ENCODE peak calls at places on chromosomes 3 and 15, in eight cellular contexts. One of them, this sample, is unnamed. For H3K4me1, the result is how much of the 10 kb centered on the place peaks cover.

GRCh38 chr3:114764056-114764492 is 383.0 kb downstream of the ZBTB20 start:
- DNase-seq in A549: no peak
- DNase-seq in GM12878: no peak
- DNase-seq in body of pancreas: no peak
- DNase-seq in IMR-90: peak
- DNase-seq in heart left ventricle: no peak
- DNase-seq in sigmoid colon: no peak
- DNase-seq in HepG2: peak
- DNase-seq in this sample: no peak

GRCh38 chr15:44726136-44726535 is 10.2 kb upstream of the TRIM69 start:
- DNase-seq in A549: no peak
- DNase-seq in GM12878: no peak
- DNase-seq in body of pancreas: no peak
- DNase-seq in IMR-90: no peak
- DNase-seq in heart left ventricle: no peak
- DNase-seq in sigmoid colon: no peak
- DNase-seq in HepG2: no peak
- DNase-seq in this sample: no peak

GRCh38 chr3:135103913-135104312 is 308.9 kb downstream of the EPHB1 start:
- DNase-seq in A549: no peak
- DNase-seq in GM12878: no peak
- DNase-seq in body of pancreas: no peak
- DNase-seq in IMR-90: no peak
- DNase-seq in heart left ventricle: no peak
- DNase-seq in sigmoid colon: peak
- DNase-seq in HepG2: no peak
- DNase-seq in this sample: no peak

GRCh38 chr15:74614744-74615312 is 808 bp upstream of the CLK3 start:
- DNase-seq in A549: peak
- DNase-seq in GM12878: peak
- DNase-seq in body of pancreas: peak
- DNase-seq in IMR-90: peak
- DNase-seq in heart left ventricle: peak
- DNase-seq in sigmoid colon: peak
- DNase-seq in HepG2: no peak
- DNase-seq in this sample: no peak

GRCh38 chr3:27641271-27641670 is 80.9 kb downstream of the EOMES start:
- DNase-seq in A549: no peak
- DNase-seq in GM12878: no peak
- DNase-seq in body of pancreas: no peak
- DNase-seq in IMR-90: no peak
- DNase-seq in heart left ventricle: no peak
- DNase-seq in sigmoid colon: no peak
- DNase-seq in HepG2: no peak
- DNase-seq in this sample: no peak

GRCh38 chr3:152830245-152830644 is 4.7 kb upstream of the P2RY1 start:
- DNase-seq in A549: no peak
- DNase-seq in GM12878: no peak
- DNase-seq in body of pancreas: no peak
- DNase-seq in IMR-90: no peak
- DNase-seq in heart left ventricle: no peak
- DNase-seq in sigmoid colon: no peak
- DNase-seq in HepG2: no peak
- DNase-seq in this sample: no peak

GRCh38 chr3:23183731-23184130 is 19.4 kb upstream of the UBE2E2 start:
- DNase-seq in A549: peak
- DNase-seq in GM12878: no peak
- DNase-seq in body of pancreas: peak
- DNase-seq in IMR-90: peak
- DNase-seq in heart left ventricle: no peak
- DNase-seq in sigmoid colon: no peak
- DNase-seq in HepG2: peak
- DNase-seq in this sample: no peak

GRCh38 chr15:89122532-89123525 is 34.6 kb downstream of the ABHD2 start:
- DNase-seq in A549: no peak
- DNase-seq in GM12878: no peak
- DNase-seq in body of pancreas: no peak
- DNase-seq in IMR-90: peak
- DNase-seq in heart left ventricle: no peak
- DNase-seq in sigmoid colon: no peak
- DNase-seq in HepG2: no peak
- DNase-seq in this sample: no peak

GRCh38 chr3:52004158-52004787 is 8.6 kb upstream of the RPL29 start:
- DNase-seq in A549: no peak
- DNase-seq in GM12878: no peak
- DNase-seq in body of pancreas: no peak
- DNase-seq in IMR-90: peak
- DNase-seq in heart left ventricle: peak
- DNase-seq in sigmoid colon: no peak
- DNase-seq in HepG2: peak
- DNase-seq in this sample: peak

GRCh38 chr3:58355174-58355573 is 22.5 kb downstream of the PXK start:
- DNase-seq in A549: no peak
- DNase-seq in GM12878: no peak
- DNase-seq in body of pancreas: no peak
- DNase-seq in IMR-90: no peak
- DNase-seq in heart left ventricle: no peak
- DNase-seq in sigmoid colon: no peak
- DNase-seq in HepG2: no peak
- DNase-seq in this sample: no peak

GRCh38 chr15:85839637-85840036 is 44.9 kb upstream of the KLHL25 start:
- DNase-seq in A549: no peak
- DNase-seq in GM12878: no peak
- DNase-seq in body of pancreas: no peak
- DNase-seq in IMR-90: no peak
- DNase-seq in heart left ventricle: no peak
- DNase-seq in sigmoid colon: no peak
- DNase-seq in HepG2: no peak
- DNase-seq in this sample: no peak

GRCh38 chr15:77985931-77986480 is 91.5 kb downstream of the TBC1D2B start:
- DNase-seq in A549: no peak
- DNase-seq in GM12878: no peak
- DNase-seq in body of pancreas: no peak
- DNase-seq in IMR-90: no peak
- DNase-seq in heart left ventricle: no peak
- DNase-seq in sigmoid colon: peak
- DNase-seq in HepG2: no peak
- DNase-seq in this sample: no peak

GRCh38 chr3:17730318-17730967 is 12.0 kb downstream of the TBC1D5 start:
- DNase-seq in A549: no peak
- DNase-seq in GM12878: no peak
- DNase-seq in body of pancreas: peak
- DNase-seq in IMR-90: peak
- DNase-seq in heart left ventricle: no peak
- DNase-seq in sigmoid colon: no peak
- DNase-seq in HepG2: peak
- DNase-seq in this sample: no peak

GRCh38 chr3:40971191-40972168 is 227.8 kb upstream of the CTNNB1 start:
- DNase-seq in A549: peak
- DNase-seq in GM12878: peak
- DNase-seq in body of pancreas: peak
- DNase-seq in IMR-90: peak
- DNase-seq in heart left ventricle: peak
- DNase-seq in sigmoid colon: peak
- DNase-seq in HepG2: peak
- DNase-seq in this sample: peak

GRCh38 chr3:117144832-117145231 is 435.3 kb downstream of the TUSC7 start:
- DNase-seq in A549: no peak
- DNase-seq in GM12878: no peak
- DNase-seq in body of pancreas: no peak
- DNase-seq in IMR-90: peak
- DNase-seq in heart left ventricle: no peak
- DNase-seq in sigmoid colon: no peak
- DNase-seq in HepG2: no peak
- DNase-seq in this sample: no peak

GRCh38 chr3:197345381-197345780 is 47.0 kb upstream of the DLG1 start:
- DNase-seq in A549: no peak
- DNase-seq in GM12878: no peak
- DNase-seq in body of pancreas: no peak
- DNase-seq in IMR-90: no peak
- DNase-seq in heart left ventricle: no peak
- DNase-seq in sigmoid colon: no peak
- DNase-seq in HepG2: no peak
- DNase-seq in this sample: no peak

GRCh38 chr15:98651581-98652220 is 3.4 kb downstream of the IGF1R start:
- DNase-seq in A549: peak
- DNase-seq in GM12878: no peak
- DNase-seq in body of pancreas: no peak
- DNase-seq in IMR-90: peak
- DNase-seq in heart left ventricle: no peak
- DNase-seq in sigmoid colon: no peak
- DNase-seq in HepG2: no peak
- DNase-seq in this sample: no peak

GRCh38 chr3:197547618-197548017 is 8.2 kb downstream of the BDH1 start:
- DNase-seq in A549: no peak
- DNase-seq in GM12878: no peak
- DNase-seq in body of pancreas: peak
- DNase-seq in IMR-90: no peak
- DNase-seq in heart left ventricle: no peak
- DNase-seq in sigmoid colon: no peak
- DNase-seq in HepG2: peak
- DNase-seq in this sample: no peak

GRCh38 chr3:11091088-11091590 is 63.2 kb upstream of the HRH1 start:
- DNase-seq in A549: no peak
- DNase-seq in GM12878: no peak
- DNase-seq in body of pancreas: no peak
- DNase-seq in IMR-90: peak
- DNase-seq in heart left ventricle: no peak
- DNase-seq in sigmoid colon: peak
- DNase-seq in HepG2: no peak
- DNase-seq in this sample: peak

GRCh38 chr15:76312540-76313174 is 1.4 kb upstream of the ETFA start:
- DNase-seq in A549: peak
- DNase-seq in GM12878: no peak
- DNase-seq in body of pancreas: no peak
- DNase-seq in IMR-90: peak
- DNase-seq in heart left ventricle: no peak
- DNase-seq in sigmoid colon: no peak
- DNase-seq in HepG2: peak
- DNase-seq in this sample: no peak

GRCh38 chr15:76309561-76310330 is 1.5 kb downstream of the ETFA start:
- DNase-seq in A549: no peak
- DNase-seq in GM12878: no peak
- DNase-seq in body of pancreas: no peak
- DNase-seq in IMR-90: no peak
- DNase-seq in heart left ventricle: peak
- DNase-seq in sigmoid colon: no peak
- DNase-seq in HepG2: no peak
- DNase-seq in this sample: no peak

GRCh38 chr15:76313731-76314130 is 2.5 kb upstream of the ETFA start:
- DNase-seq in A549: peak
- DNase-seq in GM12878: no peak
- DNase-seq in body of pancreas: no peak
- DNase-seq in IMR-90: no peak
- DNase-seq in heart left ventricle: peak
- DNase-seq in sigmoid colon: no peak
- DNase-seq in HepG2: no peak
- DNase-seq in this sample: no peak

GRCh38 chr15:76310470-76311070 is 699 bp downstream of the ETFA start:
- DNase-seq in A549: no peak
- DNase-seq in GM12878: no peak
- DNase-seq in body of pancreas: no peak
- DNase-seq in IMR-90: no peak
- DNase-seq in heart left ventricle: no peak
- DNase-seq in sigmoid colon: no peak
- DNase-seq in HepG2: no peak
- DNase-seq in this sample: peak

GRCh38 chr15:76311071-76311956 is at the start of gene ETFA:
- DNase-seq in A549: peak
- DNase-seq in GM12878: peak
- DNase-seq in body of pancreas: peak
- DNase-seq in IMR-90: peak
- DNase-seq in heart left ventricle: peak
- DNase-seq in sigmoid colon: peak
- DNase-seq in HepG2: peak
- DNase-seq in this sample: peak
- TF ChIP-seq POLR2A in A549: peak
- TF ChIP-seq POLR2A in GM12878: peak
- TF ChIP-seq POLR2A in body of pancreas: peak
- TF ChIP-seq POLR2A in IMR-90: peak
- TF ChIP-seq POLR2A in heart left ventricle: peak
- TF ChIP-seq POLR2A in sigmoid colon: peak
- TF ChIP-seq POLR2A in HepG2: peak
- TF ChIP-seq POLR2A in this sample: peak

GRCh38 chr3:159077860-159078259 is 276.0 kb downstream of the MFSD1 start:
- DNase-seq in A549: no peak
- DNase-seq in GM12878: no peak
- DNase-seq in body of pancreas: no peak
- DNase-seq in IMR-90: peak
- DNase-seq in heart left ventricle: no peak
- DNase-seq in sigmoid colon: no peak
- DNase-seq in HepG2: no peak
- DNase-seq in this sample: no peak
- H3K4me1 ChIP-seq in A549: under half
- H3K4me1 ChIP-seq in GM12878: under half
- H3K4me1 ChIP-seq in body of pancreas: under half
- H3K4me1 ChIP-seq in IMR-90: under half
- H3K4me1 ChIP-seq in heart left ventricle: under half
- H3K4me1 ChIP-seq in sigmoid colon: under half
- H3K4me1 ChIP-seq in HepG2: under half
- H3K4me1 ChIP-seq in this sample: under half

GRCh38 chr3:168877899-168878298 is 782.2 kb upstream of the GOLIM4 start:
- DNase-seq in A549: no peak
- DNase-seq in GM12878: no peak
- DNase-seq in body of pancreas: no peak
- DNase-seq in IMR-90: no peak
- DNase-seq in heart left ventricle: no peak
- DNase-seq in sigmoid colon: no peak
- DNase-seq in HepG2: no peak
- DNase-seq in this sample: no peak
- H3K4me3 ChIP-seq in A549: no peak
- H3K4me3 ChIP-seq in GM12878: no peak
- H3K4me3 ChIP-seq in body of pancreas: no peak
- H3K4me3 ChIP-seq in IMR-90: no peak
- H3K4me3 ChIP-seq in heart left ventricle: no peak
- H3K4me3 ChIP-seq in sigmoid colon: no peak
- H3K4me3 ChIP-seq in HepG2: no peak
- H3K4me3 ChIP-seq in this sample: no peak

DNA sequence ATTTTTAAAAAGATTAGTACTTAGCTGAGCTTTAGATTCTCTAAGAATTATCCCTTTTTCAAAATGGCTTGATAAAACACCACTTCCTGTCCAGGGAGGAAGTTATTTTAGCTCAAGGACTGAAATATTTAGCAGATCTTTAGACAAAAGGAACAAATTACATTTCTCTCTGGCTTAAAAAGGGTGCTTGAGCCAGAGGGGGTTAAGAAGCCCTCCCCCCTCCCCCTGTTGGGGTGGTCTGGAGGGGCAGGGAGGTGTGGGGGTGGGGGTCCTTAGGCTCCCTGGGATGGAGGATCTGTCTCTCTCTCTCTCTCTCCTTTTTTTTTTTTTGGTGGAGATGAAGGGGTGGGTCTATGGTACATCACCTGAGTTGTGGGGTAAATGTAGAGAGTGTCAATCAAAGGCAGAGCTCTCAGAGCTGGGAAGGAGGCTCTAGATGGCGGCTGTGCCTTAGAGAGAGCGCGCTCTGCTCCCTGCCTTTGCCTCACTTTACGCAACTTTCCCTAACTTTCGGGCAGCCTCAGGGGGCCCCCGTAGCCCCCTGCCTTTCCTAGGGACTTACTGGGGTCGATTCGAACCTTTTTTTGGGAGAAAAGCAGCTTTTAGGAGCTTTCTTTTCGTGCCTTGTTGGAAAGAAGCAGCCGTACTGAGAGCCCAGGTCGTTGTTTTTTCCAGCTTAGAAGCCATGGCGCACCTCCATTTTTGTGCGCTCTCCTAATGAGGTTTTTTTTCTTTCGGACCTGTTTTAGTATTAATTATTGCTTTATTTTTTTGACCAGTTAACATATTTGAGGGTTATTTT is at the start of gene CHD2:
- DNase-seq in A549: peak
- DNase-seq in GM12878: peak
- DNase-seq in body of pancreas: peak
- DNase-seq in IMR-90: peak
- DNase-seq in heart left ventricle: no peak
- DNase-seq in sigmoid colon: peak
- DNase-seq in HepG2: peak
- DNase-seq in this sample: peak
- TF ChIP-seq POLR2A in A549: peak
- TF ChIP-seq POLR2A in GM12878: peak
- TF ChIP-seq POLR2A in body of pancreas: peak
- TF ChIP-seq POLR2A in IMR-90: peak
- TF ChIP-seq POLR2A in heart left ventricle: peak
- TF ChIP-seq POLR2A in sigmoid colon: peak
- TF ChIP-seq POLR2A in HepG2: peak
- TF ChIP-seq POLR2A in this sample: peak

This sample was measured in uterus.